ENCODE peak calls at places on chromosomes 11 and 22, in five cellular contexts. J is mesendoderm; L is stimulated activated CD4-positive, alpha-beta T cell treated with anti-CD3 and anti-CD28 coated beads, Interleukin-2, amount 100 ng/mL, for 48 hours; W is activated effector memory CD4-positive, alpha-beta T cell treated with Interleukin-2 at 50 U/mL for 16 hours; H is hippocampal formation. A is an unnamed sample.

GRCh38 chr11:8839306-8839956 is 71.6 kb upstream of the AKIP1 start:
- DNase-seq in J (peak; percentile 78), H (no peak), L (no peak), W (no peak), A (no peak)

GRCh38 chr11:17760102-17761029 is 25.8 kb downstream of the KCNC1 start:
- DNase-seq in W (no peak), L (no peak), J (peak; percentile 86), H (peak; percentile 23), A (peak; percentile 88)

GRCh38 chr11:131802416-131802815 is 432.0 kb downstream of the NTM start:
- DNase-seq in W (no peak), L (no peak), J (no peak), H (no peak), A (no peak)

GRCh38 chr22:46815896-46816721 is 53.7 kb downstream of the TBC1D22A start:
- DNase-seq in H (peak; percentile 12), J (peak; percentile 42), W (no peak), L (no peak), A (no peak)

GRCh38 chr22:22720201-22720723 is 75.8 kb downstream of the GGTLC2 start:
- DNase-seq in L (peak; percentile 22), J (peak; percentile 87), W (peak; percentile 14), H (peak; percentile 11), A (peak; percentile 72)

GRCh38 chr11:8090756-8091155 is 9.7 kb downstream of the TUB start:
- DNase-seq in W (no peak), J (peak; percentile 80), L (peak; percentile 20), H (peak; percentile 21), A (peak; percentile 91)

GRCh38 chr11:131534611-131535010 is 164.2 kb downstream of the NTM start:
- DNase-seq in W (no peak), J (no peak), H (peak; percentile 61), L (no peak), A (peak; percentile 73)

GRCh38 chr11:2651826-2652237 is 48.0 kb downstream of the KCNQ1OT1 start:
- DNase-seq in L (no peak), H (no peak), W (no peak), J (no peak), A (no peak)

GRCh38 chr11:36492724-36493304 is 17.3 kb downstream of the TRAF6 start:
- DNase-seq in H (no peak), L (peak; percentile 20), W (no peak), J (peak; percentile 54), A (peak; percentile 51)

GRCh38 chr11:65962136-65962564 is 616 bp downstream of the SART1 start:
- DNase-seq in W (no peak), H (no peak), J (no peak), L (no peak), A (no peak)

GRCh38 chr22:49229483-49230193 is 598.0 kb downstream of the BRD1 start:
- DNase-seq in W (no peak), J (no peak), L (no peak), H (no peak), A (no peak)

GRCh38 chr11:67463680-67464410 is 5.2 kb downstream of the TMEM134 start:
- DNase-seq in L (no peak), J (no peak), W (no peak), H (no peak), A (no peak)

GRCh38 chr11:123103326-123103980 is 41.5 kb upstream of the HSPA8 start:
- DNase-seq in W (no peak), L (no peak), J (peak; percentile 78), H (peak; percentile 22), A (peak; percentile 62)

GRCh38 chr11:19398273-19398672 is 157.5 kb upstream of the E2F8 start:
- DNase-seq in H (no peak), W (no peak), L (no peak), J (no peak), A (no peak)

GRCh38 chr22:20015971-20016733 is 471 bp downstream of the ARVCF start:
- DNase-seq in W (no peak), J (peak; percentile 36), H (no peak), L (no peak), A (peak; percentile 68)

GRCh38 chr11:44992774-44993173 is 42.1 kb upstream of the TP53I11 start:
- DNase-seq in J (no peak), L (no peak), W (no peak), H (no peak), A (no peak)

GRCh38 chr22:47136671-47137070 is 374.2 kb downstream of the TBC1D22A start:
- DNase-seq in H (no peak), W (no peak), J (no peak), L (no peak), A (no peak)

GRCh38 chr11:57373146-57373545 is 7.8 kb downstream of the PRG3 start:
- DNase-seq in J (peak; percentile 10), L (no peak), H (no peak), W (no peak), A (no peak)

GRCh38 chr11:64566042-64566914 is 24.7 kb upstream of the SLC22A12 start:
- DNase-seq in W (peak; percentile 7), J (peak; percentile 96), L (peak; percentile 5), H (no peak), A (peak; percentile 83)

GRCh38 chr11:69328231-69328630 is 34.3 kb downstream of the MYEOV start:
- DNase-seq in W (no peak), H (no peak), J (no peak), L (no peak), A (no peak)

GRCh38 chr11:68326334-68327215 is 14.2 kb downstream of the LRP5 start:
- DNase-seq in W (no peak), J (no peak), H (no peak), L (no peak), A (no peak)

GRCh38 chr22:20031732-20032406 is 11.0 kb downstream of the TANGO2 start:
- DNase-seq in J (no peak), H (no peak), W (peak; percentile 53), L (no peak), A (no peak)

GRCh38 chr22:36386900-36387663 is 685 bp downstream of the MYH9 start:
- DNase-seq in L (no peak), J (no peak), H (peak; percentile 40), W (no peak), A (peak; percentile 50)

GRCh38 chr22:27381960-27382742 is 419.4 kb downstream of the MN1 start:
- DNase-seq in H (no peak), L (no peak), J (peak; percentile 67), W (no peak), A (peak; percentile 47)

GRCh38 chr11:7457211-7457610 is 28.1 kb upstream of the OLFML1 start:
- DNase-seq in L (no peak), W (no peak), H (no peak), J (peak; percentile 44), A (no peak)

GRCh38 chr11:79080506-79080905 is 360.3 kb downstream of the TENM4 start:
- DNase-seq in J (no peak), H (no peak), W (no peak), L (no peak), A (no peak)

GRCh38 chr11:84719935-84720577 is 907.1 kb downstream of the DLG2 start:
- DNase-seq in L (no peak), J (peak; percentile 64), W (no peak), H (peak; percentile 2), A (peak; percentile 70)

GRCh38 chr11:19018901-19019300 is 41.6 kb downstream of the MRGPRX2 start:
- DNase-seq in J (peak; percentile 63), H (no peak), W (no peak), L (no peak), A (peak; percentile 68)

GRCh38 chr11:65613091-65613928 is 711 bp downstream of the MAP3K11 start:
- DNase-seq in W (no peak), H (no peak), L (no peak), J (no peak), A (peak; percentile 45)

GRCh38 chr11:14384338-14384737 is 25.4 kb upstream of the RRAS2 start:
- DNase-seq in J (no peak), W (no peak), L (no peak), H (no peak), A (no peak)

GRCh38 chr11:101914349-101914736 is 467 bp upstream of the CEP126 start:
- DNase-seq in W (no peak), J (peak; percentile 58), L (no peak), H (no peak), A (peak; percentile 11)